ENCODE peak calls at places on chromosomes 7 and 10, in eight cellular contexts. G, D, H, U, S, V, M and F are unnamed samples.

GRCh38 chr7:43535810-43536585 is 46.9 kb upstream of the STK17A start:
- DNase-seq in G (no peak), D (no peak), H (no peak), U (no peak), S (peak), V (peak), M (no peak), F (no peak)

GRCh38 chr10:20778008-20778757 is 118.9 kb downstream of the NEBL start:
- DNase-seq in G (no peak), D (no peak), H (no peak), U (no peak), S (no peak), V (no peak), M (no peak), F (no peak)

GRCh38 chr10:43235070-43235900 is 31.6 kb downstream of the RASGEF1A start:
- DNase-seq in G (no peak), D (no peak), H (no peak), U (no peak), S (no peak), V (no peak), M (peak), F (no peak)

GRCh38 chr10:43255644-43256431 is 11.0 kb downstream of the RASGEF1A start:
- DNase-seq in G (peak), D (peak), H (no peak), U (peak), S (no peak), V (peak), M (no peak), F (peak)

GRCh38 chr10:62620491-62620890 is 184.0 kb upstream of the ADO start:
- DNase-seq in G (no peak), D (peak), H (no peak), U (no peak), S (no peak), V (peak), M (no peak), F (no peak)

GRCh38 chr10:122295423-122295947 is 24.4 kb downstream of the BTBD16 start:
- DNase-seq in G (no peak), D (no peak), H (no peak), U (no peak), S (no peak), V (no peak), M (no peak), F (no peak)

GRCh38 chr7:16644987-16645592 is 464 bp downstream of the ANKMY2 start:
- DNase-seq in G (peak), D (peak), H (no peak), U (no peak), S (no peak), V (no peak), M (peak), F (no peak)

GRCh38 chr10:71059059-71059818 is 153.1 kb upstream of the UNC5B start:
- DNase-seq in G (no peak), D (no peak), H (no peak), U (no peak), S (no peak), V (no peak), M (no peak), F (no peak)

GRCh38 chr7:99024066-99024465 is 119.8 kb downstream of the SMURF1 start:
- DNase-seq in G (no peak), D (no peak), H (no peak), U (no peak), S (no peak), V (peak), M (no peak), F (no peak)

GRCh38 chr10:69321037-69321715 is 42.9 kb downstream of the HK1 start:
- DNase-seq in G (no peak), D (no peak), H (no peak), U (no peak), S (no peak), V (no peak), M (no peak), F (no peak)

GRCh38 chr7:55202150-55202913 is 162.8 kb upstream of the LANCL2 start:
- DNase-seq in G (no peak), D (no peak), H (no peak), U (no peak), S (no peak), V (no peak), M (no peak), F (no peak)

GRCh38 chr7:107469836-107470416 is at the start of gene GPR22:
- DNase-seq in G (no peak), D (no peak), H (no peak), U (no peak), S (no peak), V (no peak), M (no peak), F (no peak)

GRCh38 chr10:67225226-67225625 is 299.4 kb downstream of the LRRTM3 start:
- DNase-seq in G (no peak), D (no peak), H (no peak), U (no peak), S (no peak), V (no peak), M (no peak), F (no peak)

GRCh38 chr10:132916956-132917666 is 25.3 kb downstream of the CFAP46 start:
- DNase-seq in G (no peak), D (no peak), H (no peak), U (no peak), S (no peak), V (no peak), M (no peak), F (no peak)

GRCh38 chr10:29858352-29859267 is 200.8 kb downstream of the JCAD start:
- DNase-seq in G (peak), D (no peak), H (no peak), U (no peak), S (peak), V (peak), M (peak), F (no peak)

GRCh38 chr7:46716926-46717325 is 795.9 kb upstream of the IGFBP3 start:
- DNase-seq in G (no peak), D (peak), H (no peak), U (no peak), S (no peak), V (no peak), M (no peak), F (no peak)

GRCh38 chr7:29287366-29287765 is 92.8 kb downstream of the CHN2 start:
- DNase-seq in G (no peak), D (no peak), H (no peak), U (no peak), S (peak), V (peak), M (no peak), F (no peak)

GRCh38 chr10:103202319-103202718 is 9.2 kb upstream of the NT5C2 start:
- DNase-seq in G (no peak), D (no peak), H (no peak), U (no peak), S (no peak), V (no peak), M (no peak), F (no peak)

GRCh38 chr7:23594879-23595604 is 2.1 kb upstream of the CCDC126 start:
- DNase-seq in G (no peak), D (peak), H (no peak), U (peak), S (no peak), V (no peak), M (no peak), F (peak)

GRCh38 chr7:107982463-107982862 is 20.5 kb downstream of the LAMB1 start:
- DNase-seq in G (no peak), D (no peak), H (peak), U (no peak), S (no peak), V (no peak), M (no peak), F (no peak)

GRCh38 chr10:24957624-24958435 is 5.4 kb upstream of the PRTFDC1 start:
- DNase-seq in G (no peak), D (no peak), H (no peak), U (no peak), S (peak), V (peak), M (no peak), F (no peak)

GRCh38 chr7:605661-606450 is 86.2 kb upstream of the PDGFA start:
- DNase-seq in G (no peak), D (no peak), H (no peak), U (no peak), S (no peak), V (no peak), M (no peak), F (no peak)

GRCh38 chr10:133465191-133465949 is 11.6 kb downstream of the SCART1 start:
- DNase-seq in G (no peak), D (no peak), H (no peak), U (no peak), S (no peak), V (no peak), M (no peak), F (peak)

GRCh38 chr7:32879460-32879859 is 12.1 kb downstream of the KBTBD2 start:
- DNase-seq in G (no peak), D (no peak), H (no peak), U (no peak), S (no peak), V (no peak), M (no peak), F (no peak)

GRCh38 chr7:28347964-28348363 is 64.4 kb upstream of the CREB5 start:
- DNase-seq in G (no peak), D (no peak), H (no peak), U (no peak), S (peak), V (peak), M (no peak), F (no peak)

GRCh38 chr10:103855424-103855823 is at the start of gene SH3PXD2A:
- DNase-seq in G (no peak), D (no peak), H (no peak), U (peak), S (no peak), V (peak), M (peak), F (peak)

GRCh38 chr10:103493362-103493871 is at the start of gene NEURL1:
- DNase-seq in G (peak), D (peak), H (no peak), U (peak), S (no peak), V (peak), M (peak), F (peak)

GRCh38 chr10:121880842-121881423 is 46.9 kb downstream of the ATE1 start:
- DNase-seq in G (no peak), D (peak), H (no peak), U (no peak), S (no peak), V (no peak), M (no peak), F (peak)

GRCh38 chr10:70969188-70969587 is 80.8 kb upstream of the PCBD1 start:
- DNase-seq in G (no peak), D (no peak), H (no peak), U (no peak), S (no peak), V (no peak), M (no peak), F (no peak)

GRCh38 chr7:102270176-102270887 is 16.3 kb upstream of the SH2B2 start:
- DNase-seq in G (no peak), D (no peak), H (no peak), U (no peak), S (no peak), V (no peak), M (no peak), F (no peak)

GRCh38 chr10:97059872-97060205 is 125.9 kb downstream of the SLIT1 start:
- DNase-seq in G (no peak), D (no peak), H (no peak), U (no peak), S (no peak), V (no peak), M (no peak), F (no peak)

GRCh38 chr10:113987805-113988204 is 55.9 kb upstream of the ADRB1 start:
- DNase-seq in G (no peak), D (no peak), H (no peak), U (no peak), S (no peak), V (peak), M (no peak), F (no peak)

GRCh38 chr7:7693881-7694280 is 24.5 kb downstream of the RPA3 start:
- DNase-seq in G (no peak), D (no peak), H (no peak), U (no peak), S (no peak), V (peak), M (no peak), F (no peak)

GRCh38 chr7:144386741-144387140 is 16.8 kb downstream of the NOBOX start:
- DNase-seq in G (no peak), D (no peak), H (no peak), U (no peak), S (no peak), V (peak), M (no peak), F (no peak)